ENCODE peak calls at places on chromosomes 7 and 10, in four cellular contexts. M, O, J and I are unnamed samples.

GRCh38 chr7:102431617-102432298 is 1.6 kb upstream of the ORAI2 start:
- DNase-seq in M (peak; percentile 64), O (peak; percentile 50), J (no peak), I (peak; percentile 63)

GRCh38 chr10:17453377-17454091 is 861 bp downstream of the ST8SIA6 start:
- DNase-seq in M (no peak), O (peak; percentile 46), J (no peak), I (peak; percentile 26)

GRCh38 chr10:101385866-101386658 is 32.1 kb downstream of the BTRC start:
- DNase-seq in M (no peak), O (no peak), J (no peak), I (no peak)

GRCh38 chr7:3691478-3692151 is 390.6 kb downstream of the SDK1 start:
- DNase-seq in M (no peak), O (no peak), J (no peak), I (no peak)

GRCh38 chr10:44851881-44852280 is 59.3 kb upstream of the TMEM72 start:
- DNase-seq in M (no peak), O (no peak), J (no peak), I (no peak)

GRCh38 chr10:98173258-98173657 is 38.8 kb downstream of the R3HCC1L start:
- DNase-seq in M (no peak), O (no peak), J (no peak), I (no peak)

GRCh38 chr10:29496341-29497162 is 138.2 kb downstream of the SVIL start:
- DNase-seq in M (peak; percentile 41), O (peak; percentile 65), J (peak; percentile 14), I (peak; percentile 51)

GRCh38 chr10:15344876-15345285 is 26.2 kb downstream of the FAM171A1 start:
- DNase-seq in M (no peak), O (peak; percentile 20), J (no peak), I (no peak)

GRCh38 chr10:73750807-73751206 is 6.6 kb downstream of the SEC24C start:
- DNase-seq in M (no peak), O (no peak), J (no peak), I (no peak)

GRCh38 chr10:117550042-117550441 is 7.5 kb downstream of the EMX2 start:
- DNase-seq in M (no peak), O (no peak), J (no peak), I (no peak)

GRCh38 chr7:65749039-65749438 is 123.8 kb upstream of the VKORC1L1 start:
- DNase-seq in M (no peak), O (no peak), J (no peak), I (no peak)

GRCh38 chr7:8035647-8036518 is 67.3 kb downstream of the GLCCI1 start:
- DNase-seq in M (no peak), O (peak; percentile 35), J (no peak), I (no peak)

GRCh38 chr10:4095171-4095570 is 310.2 kb upstream of the KLF6 start:
- DNase-seq in M (no peak), O (no peak), J (no peak), I (no peak)

GRCh38 chr10:34985823-34986222 is 104.3 kb downstream of the CUL2 start:
- DNase-seq in M (no peak), O (peak; percentile 45), J (no peak), I (no peak)

GRCh38 chr7:39453743-39454355 is 112.4 kb upstream of the YAE1 start:
- DNase-seq in M (no peak), O (peak; percentile 61), J (peak; percentile 13), I (peak; percentile 13)

GRCh38 chr7:52669031-52669430 is 366.4 kb upstream of the POM121L12 start:
- DNase-seq in M (no peak), O (no peak), J (no peak), I (no peak)

GRCh38 chr10:21694646-21695045 is 160.6 kb downstream of the MLLT10 start:
- DNase-seq in M (no peak), O (no peak), J (no peak), I (no peak)

GRCh38 chr10:110525349-110526260 is 27.9 kb downstream of the DUSP5 start:
- DNase-seq in M (no peak), O (peak; percentile 63), J (no peak), I (no peak)

GRCh38 chr7:47497367-47498096 is 84.4 kb downstream of the TNS3 start:
- DNase-seq in M (no peak), O (no peak), J (no peak), I (no peak)